ENCODE peak calls at places on chromosomes 4 and X, in seven cellular contexts. G, J, H, P, V, M and T are unnamed samples.

GRCh38 chrX:57453901-57454300 is 137.9 kb upstream of the ZXDB start:
- DNase-seq in G (peak), J (no peak), H (no peak), P (no peak), V (no peak), M (peak), T (no peak)

GRCh38 chr4:83043801-83044407 is 8.9 kb downstream of the COPS4 start:
- DNase-seq in G (no peak), J (peak), H (peak), P (peak), V (no peak), M (no peak), T (no peak)

GRCh38 chr4:83214079-83214478 is 70.5 kb downstream of the COQ2 start:
- DNase-seq in G (no peak), J (no peak), H (no peak), P (no peak), V (no peak), M (no peak), T (no peak)

GRCh38 chrX:80430826-80431501 is 10.7 kb downstream of the TENT5D start:
- DNase-seq in G (peak), J (no peak), H (no peak), P (no peak), V (no peak), M (no peak), T (no peak)

GRCh38 chr4:72408568-72408967 is 160.5 kb downstream of the ADAMTS3 start:
- DNase-seq in G (no peak), J (no peak), H (no peak), P (no peak), V (no peak), M (no peak), T (no peak)

GRCh38 chrX:104428231-104428630 is 137.8 kb upstream of the IL1RAPL2 start:
- DNase-seq in G (no peak), J (no peak), H (no peak), P (no peak), V (no peak), M (no peak), T (no peak)

GRCh38 chr4:78552398-78553396 is 1.1 kb downstream of the ANXA3 start:
- DNase-seq in G (no peak), J (no peak), H (no peak), P (no peak), V (no peak), M (no peak), T (no peak)

GRCh38 chr4:830776-831482 is 5.0 kb upstream of the CPLX1 start:
- DNase-seq in G (no peak), J (no peak), H (peak), P (no peak), V (peak), M (no peak), T (no peak)

GRCh38 chrX:22150371-22150770 is 118.2 kb downstream of the PHEX start:
- DNase-seq in G (no peak), J (no peak), H (no peak), P (no peak), V (no peak), M (no peak), T (no peak)

GRCh38 chr4:174222266-174222872 is 61.1 kb downstream of the FBXO8 start:
- DNase-seq in G (peak), J (no peak), H (no peak), P (peak), V (no peak), M (no peak), T (no peak)

DNA sequence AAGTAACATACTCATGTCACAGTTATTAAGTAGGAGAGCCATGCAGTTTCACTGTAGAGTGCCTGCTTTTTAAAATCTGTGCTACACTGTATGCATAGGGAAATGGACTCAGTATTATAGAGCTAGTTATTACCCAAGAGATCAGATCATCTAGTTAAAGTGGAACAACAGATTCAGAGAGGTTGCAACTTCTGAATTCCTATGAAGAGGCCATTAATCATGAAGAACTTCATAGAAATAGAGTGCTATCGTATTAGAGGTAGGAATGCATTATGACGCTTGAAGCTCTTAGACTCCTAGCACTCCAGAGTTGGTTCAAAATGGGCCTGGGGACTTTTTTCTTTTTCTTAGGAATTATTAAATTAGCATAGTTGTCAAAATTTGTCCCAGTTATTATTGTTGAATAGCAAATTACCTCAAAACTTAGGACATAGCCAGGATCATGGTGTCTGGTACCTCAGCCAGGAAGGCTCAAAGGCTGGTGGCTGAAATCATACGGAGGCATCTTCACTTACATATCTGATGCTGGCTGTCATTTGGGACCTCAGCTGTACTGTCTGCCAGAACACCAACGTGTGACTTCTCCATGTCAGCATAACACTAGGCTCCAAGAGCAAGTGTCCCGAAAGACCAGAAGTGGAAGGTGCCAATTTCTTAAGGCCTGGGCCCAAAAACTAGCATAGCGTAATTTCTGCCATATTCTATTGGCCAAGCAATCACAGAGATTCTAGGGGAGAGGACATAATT is 125.7 kb downstream of the STAG2 start:
- DNase-seq in G (no peak), J (no peak), H (no peak), P (no peak), V (no peak), M (no peak), T (no peak)
- H3K27ac ChIP-seq in G (no peak), J (no peak), H (no peak), P (no peak), V (no peak), M (no peak), T (no peak)

DNA sequence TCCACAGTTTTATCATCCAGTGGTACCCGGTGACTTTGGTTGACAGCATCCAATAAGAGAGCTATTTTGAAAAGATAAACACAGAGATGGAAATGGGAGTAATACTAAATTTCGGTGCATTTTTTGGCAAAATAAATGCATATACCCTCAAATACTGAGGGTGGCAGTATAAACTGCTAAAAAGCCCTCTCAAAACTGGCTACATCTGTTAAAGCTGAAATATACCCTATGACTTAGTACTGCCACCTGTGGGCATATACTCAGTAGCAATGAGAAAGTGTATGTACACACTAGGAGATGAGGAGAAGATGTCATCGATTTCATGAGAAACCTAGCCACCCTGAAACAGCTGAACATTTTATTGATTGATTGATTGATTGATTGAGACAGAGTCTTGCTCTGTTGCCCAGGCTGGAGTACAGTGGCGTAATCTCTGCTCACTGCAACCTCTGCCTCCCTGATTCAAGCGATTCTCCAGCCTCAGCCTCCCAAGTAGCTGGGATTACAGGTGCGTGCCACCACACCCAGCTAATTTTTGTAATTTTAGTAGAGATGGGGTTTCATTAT is 12.2 kb upstream of the TMEM128 start:
- DNase-seq in G (peak), J (no peak), H (peak), P (peak), V (no peak), M (no peak), T (no peak)
- TF ChIP-seq CTCF in G (peak), J (no peak), H (peak), P (peak), V (peak), M (no peak), T (no peak)

GRCh38 chr4:39516407-39516966 is 10.8 kb downstream of the UGDH start:
- DNase-seq in G (no peak), J (no peak), H (no peak), P (no peak), V (no peak), M (no peak), T (no peak)
- H3K27ac ChIP-seq in G (no peak), J (no peak), H (peak), P (no peak), V (no peak), M (no peak), T (no peak)

GRCh38 chr4:88411491-88412101 is 32.9 kb downstream of the HERC6 start:
- DNase-seq in G (no peak), J (no peak), H (peak), P (no peak), V (no peak), M (no peak), T (no peak)

GRCh38 chr4:88409789-88410188 is 31.1 kb downstream of the HERC6 start:
- DNase-seq in G (no peak), J (no peak), H (no peak), P (no peak), V (no peak), M (no peak), T (no peak)

GRCh38 chr4:88414755-88415154 is 36.1 kb downstream of the HERC6 start:
- DNase-seq in G (no peak), J (no peak), H (no peak), P (no peak), V (no peak), M (no peak), T (no peak)

GRCh38 chr4:88409206-88409605 is 30.6 kb downstream of the HERC6 start:
- DNase-seq in G (no peak), J (no peak), H (peak), P (no peak), V (no peak), M (no peak), T (no peak)
- TF ChIP-seq CTCF in G (no peak), J (no peak), H (no peak), P (no peak), V (no peak), M (no peak), T (no peak)

GRCh38 chrX:40108084-40108958 is 10.6 kb upstream of the BCOR start:
- DNase-seq in G (no peak), J (peak), H (peak), P (peak), V (no peak), M (peak), T (peak)
- H3K27ac ChIP-seq in G (peak), J (peak), H (peak), P (peak), V (peak), M (peak), T (peak)

DNA sequence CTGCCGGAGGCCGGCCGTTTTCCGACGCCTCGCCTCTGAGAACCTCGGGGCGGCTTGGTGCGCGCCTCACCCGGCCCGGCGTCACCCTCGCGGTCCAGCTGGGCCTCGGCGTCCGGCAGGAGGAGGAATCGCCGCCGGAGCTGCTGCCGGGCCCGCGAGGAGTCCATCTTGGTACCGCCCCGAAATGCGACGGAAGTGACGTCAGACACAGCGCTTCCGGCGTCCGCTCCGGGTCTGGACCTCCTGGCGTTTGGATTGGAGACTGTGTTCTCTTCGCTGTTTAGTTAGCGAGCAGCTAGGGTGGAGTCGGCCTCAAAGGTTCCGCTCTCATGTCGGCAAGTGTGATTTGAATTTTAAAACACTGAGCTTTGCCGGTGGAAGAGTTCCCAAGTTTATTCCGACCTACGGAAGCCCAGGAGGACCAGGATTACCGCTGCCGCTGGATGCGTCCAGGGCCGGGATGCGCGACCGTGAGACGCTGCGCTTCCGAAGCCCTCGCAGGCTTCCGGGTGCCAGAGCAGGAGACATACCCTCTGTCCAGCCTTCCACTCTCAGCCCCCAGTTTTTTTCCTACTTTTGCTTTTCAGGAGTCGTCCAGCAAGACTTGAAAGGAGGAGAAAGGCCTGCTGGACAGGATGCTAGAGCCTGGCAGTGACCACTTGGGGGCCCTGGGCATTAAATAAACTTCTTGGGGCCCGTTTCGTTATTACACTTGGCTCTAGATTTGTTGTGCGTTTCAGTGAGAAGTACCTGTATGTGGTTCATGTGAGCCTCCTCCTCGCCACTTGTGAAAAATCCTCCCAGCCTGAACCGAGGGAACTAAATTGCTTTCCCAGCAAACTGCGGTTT is at the start of gene TMEM128:
- DNase-seq in G (peak), J (peak), H (peak), P (peak), V (peak), M (peak), T (peak)
- TF ChIP-seq CTCF in G (peak), J (no peak), H (peak), P (peak), V (peak), M (no peak), T (no peak)

GRCh38 chr4:20532871-20533870 is 167.1 kb upstream of the PACRGL start:
- DNase-seq in G (no peak), J (no peak), H (no peak), P (peak), V (no peak), M (no peak), T (no peak)

GRCh38 chr4:20544645-20545044 is 155.6 kb upstream of the PACRGL start:
- DNase-seq in G (peak), J (no peak), H (no peak), P (peak), V (no peak), M (no peak), T (no peak)

GRCh38 chr4:20543131-20543530 is 157.1 kb upstream of the PACRGL start:
- DNase-seq in G (no peak), J (no peak), H (no peak), P (no peak), V (no peak), M (no peak), T (no peak)

GRCh38 chr4:20538922-20539321 is 161.3 kb upstream of the PACRGL start:
- DNase-seq in G (no peak), J (no peak), H (no peak), P (no peak), V (no peak), M (no peak), T (no peak)
- H3K27ac ChIP-seq in G (no peak), J (no peak), H (no peak), P (no peak), V (no peak), M (no peak), T (no peak)

GRCh38 chr4:69617083-69617694 is 22.3 kb downstream of the UGT2A2 start:
- DNase-seq in G (peak), J (no peak), H (no peak), P (peak), V (no peak), M (peak), T (no peak)
- TF ChIP-seq CTCF in G (peak), J (no peak), H (no peak), P (no peak), V (peak), M (peak), T (no peak)

GRCh38 chr4:10643600-10644425 is 40.8 kb downstream of the CLNK start:
- DNase-seq in G (no peak), J (no peak), H (no peak), P (no peak), V (no peak), M (no peak), T (no peak)

GRCh38 chr4:10639664-10640063 is 44.9 kb downstream of the CLNK start:
- DNase-seq in G (no peak), J (no peak), H (no peak), P (no peak), V (no peak), M (no peak), T (no peak)

GRCh38 chr4:10640535-10641159 is 43.9 kb downstream of the CLNK start:
- DNase-seq in G (no peak), J (no peak), H (no peak), P (no peak), V (no peak), M (no peak), T (no peak)

GRCh38 chr4:10635096-10635495 is 49.5 kb downstream of the CLNK start:
- DNase-seq in G (no peak), J (no peak), H (no peak), P (no peak), V (no peak), M (no peak), T (no peak)

DNA sequence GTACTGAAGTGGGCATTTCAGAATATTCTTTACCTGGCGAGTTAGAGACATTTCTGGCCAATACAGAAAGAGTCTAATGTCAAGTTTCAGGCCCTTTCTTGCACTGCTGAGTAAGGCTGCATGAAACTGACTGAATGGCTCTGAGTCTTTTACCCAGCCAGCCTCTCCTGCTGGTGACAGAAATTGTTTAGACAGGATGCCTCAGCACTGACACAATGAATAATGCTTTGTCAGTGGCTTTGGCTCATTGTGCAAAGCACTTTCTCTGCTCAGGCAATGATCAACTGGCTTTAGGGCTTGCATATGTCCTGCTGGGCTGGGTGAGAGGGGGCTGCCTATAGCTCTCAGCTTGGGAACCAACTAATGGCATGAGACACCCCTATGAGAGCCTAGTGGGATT is 45.5 kb downstream of the CLNK start:
- DNase-seq in G (no peak), J (no peak), H (no peak), P (no peak), V (no peak), M (no peak), T (no peak)
- H3K27ac ChIP-seq in G (no peak), J (no peak), H (peak), P (no peak), V (no peak), M (no peak), T (no peak)